ENCODE peak calls at places on chromosomes 6 and 20, in six cellular contexts. V is astrocyte of the cerebellum, F is psoas muscle, T is cardiac fibroblast, P is foreskin fibroblast, Z is cardiac muscle cell. H is an unnamed sample.

GRCh38 chr20:32623667-32624157 is 38.6 kb upstream of the NOL4L start:
- DNase-seq in P (no peak), F (no peak), V (no peak), Z (no peak), T (no peak), H (no peak)

GRCh38 chr20:41009960-41010359 is 18.7 kb upstream of the TOP1 start:
- DNase-seq in P (no peak), F (no peak), V (no peak), T (peak), Z (peak), H (no peak)

GRCh38 chr20:56551571-56551970 is 18.5 kb downstream of the FAM209B start:
- DNase-seq in P (no peak), T (no peak), Z (no peak), F (no peak), V (no peak), H (no peak)

GRCh38 chr6:35810831-35811698 is 5.9 kb downstream of the LHFPL5 start:
- DNase-seq in Z (peak), P (peak), V (no peak), F (no peak), T (peak), H (no peak)

GRCh38 chr6:3607599-3607998 is 143.9 kb downstream of the PXDC1 start:
- DNase-seq in Z (no peak), T (no peak), P (no peak), V (no peak), F (no peak), H (no peak)

GRCh38 chr6:104632565-104632964 is 227.2 kb downstream of the HACE1 start:
- DNase-seq in V (no peak), T (no peak), Z (no peak), F (no peak), P (no peak), H (no peak)

GRCh38 chr6:169035381-169036280 is 218.0 kb downstream of the THBS2 start:
- DNase-seq in V (peak), P (peak), Z (peak), F (no peak), T (peak), H (no peak)

GRCh38 chr6:131683479-131683878 is 17.7 kb downstream of the OR2A4 start:
- DNase-seq in F (no peak), V (no peak), T (no peak), Z (no peak), P (no peak), H (no peak)

GRCh38 chr6:116562614-116563013 is 8.7 kb upstream of the RWDD1 start:
- DNase-seq in F (no peak), Z (peak), P (no peak), T (peak), V (no peak), H (no peak)

GRCh38 chr6:112562348-112563220 is 215.5 kb downstream of the RFPL4B start:
- DNase-seq in V (no peak), P (no peak), T (peak), F (no peak), Z (peak), H (no peak)

GRCh38 chr6:146200136-146200708 is 171.4 kb downstream of the GRM1 start:
- DNase-seq in Z (peak), T (no peak), F (no peak), V (peak), P (no peak), H (no peak)

GRCh38 chr20:63236116-63236837 is 572 bp downstream of the BIRC7 start:
- DNase-seq in F (no peak), P (no peak), T (no peak), Z (no peak), V (no peak), H (no peak)

GRCh38 chr6:27250955-27251671 is 3.6 kb downstream of the PRSS16 start:
- DNase-seq in Z (peak), T (peak), F (no peak), V (no peak), P (no peak), H (peak)

GRCh38 chr6:32666420-32667300 is at the start of gene HLA-DQB1:
- DNase-seq in V (no peak), T (peak), F (no peak), P (no peak), Z (peak), H (peak)

GRCh38 chr6:141393405-141394124 is 739.2 kb upstream of the GJE1 start:
- DNase-seq in Z (no peak), F (no peak), V (no peak), P (no peak), T (no peak), H (no peak)

GRCh38 chr6:149881066-149881766 is 16.7 kb downstream of the RAET1E start:
- DNase-seq in T (no peak), F (no peak), V (no peak), Z (no peak), P (no peak), H (no peak)

GRCh38 chr6:20866940-20867630 is 332.8 kb downstream of the CDKAL1 start:
- DNase-seq in V (no peak), T (no peak), Z (no peak), P (no peak), F (no peak), H (no peak)

GRCh38 chr6:118660218-118660569 is 8.8 kb upstream of the CEP85L start:
- DNase-seq in T (peak), Z (peak), F (no peak), V (no peak), P (no peak), H (no peak)

DNA sequence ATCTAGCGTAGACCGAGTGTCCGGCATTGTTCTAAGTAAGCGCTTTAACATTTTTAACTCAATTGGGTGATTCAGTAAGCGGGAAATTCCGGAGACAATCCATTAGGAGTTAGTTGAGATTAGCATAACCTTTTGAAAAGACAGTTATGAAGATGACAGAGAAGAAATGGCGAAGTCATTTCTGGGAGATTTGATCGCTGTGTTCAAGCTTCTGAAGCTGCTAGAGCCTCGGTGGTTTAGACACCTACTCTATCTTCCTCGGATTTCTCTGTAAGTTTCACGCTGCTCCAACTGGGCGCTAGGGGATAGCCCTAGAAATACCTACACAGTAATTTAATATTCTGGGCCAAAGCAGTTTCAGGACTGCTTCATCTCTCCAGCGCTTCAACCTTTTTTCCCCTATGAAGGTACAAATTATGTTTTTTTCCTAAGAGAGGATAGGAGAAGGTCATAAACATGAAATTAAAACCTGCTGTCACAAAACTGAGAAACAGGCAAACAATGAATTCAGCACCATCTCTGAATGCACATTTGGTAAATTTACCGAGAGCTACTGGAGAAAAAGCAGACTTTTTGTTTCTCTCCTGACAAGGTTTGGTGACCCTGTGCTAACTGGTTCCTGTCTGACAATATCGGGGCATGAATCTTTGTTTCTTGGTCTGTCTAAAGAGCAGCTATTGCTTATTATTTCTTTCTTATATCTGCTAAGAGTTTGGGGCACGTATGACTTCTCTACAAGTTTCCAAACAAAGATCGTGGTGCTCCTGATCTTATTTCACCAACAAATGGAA is 22.4 kb downstream of the ZNF311 start:
- DNase-seq in P (peak), Z (peak), F (no peak), V (peak), T (peak), H (no peak)
- TF ChIP-seq CTCF in P (no peak), Z (peak), F (no peak), V (peak), T (peak), H (no peak)

DNA sequence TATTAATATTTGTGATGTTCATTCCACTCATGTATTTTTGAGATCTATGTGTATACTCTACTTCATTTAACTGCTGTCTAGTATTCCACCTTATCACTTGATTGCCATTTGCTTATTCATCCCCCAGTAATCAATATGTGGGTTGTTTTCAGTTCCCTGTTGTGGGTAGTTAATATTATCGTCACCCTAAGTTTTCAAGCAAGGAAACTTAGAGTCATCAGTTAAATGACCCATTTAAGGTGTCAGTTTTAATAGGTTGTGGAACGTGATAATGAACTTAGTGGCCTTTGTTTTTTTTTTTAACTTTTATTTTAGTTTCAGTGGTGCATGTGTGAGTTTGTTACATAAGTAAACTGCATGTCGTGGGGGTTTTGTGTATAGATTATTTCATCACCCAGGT is 90.3 kb downstream of the SLC24A3 start:
- DNase-seq in F (no peak), T (no peak), V (no peak), Z (no peak), P (no peak), H (no peak)
- TF ChIP-seq CTCF in F (no peak), T (no peak), V (no peak), Z (no peak), P (no peak), H (no peak)

GRCh38 chr20:25340380-25340779 is 50.3 kb downstream of the ABHD12 start:
- DNase-seq in F (no peak), P (no peak), V (no peak), T (no peak), Z (no peak), H (peak)

GRCh38 chr20:25336561-25337422 is 53.8 kb downstream of the ABHD12 start:
- DNase-seq in V (peak), P (peak), Z (peak), F (no peak), T (peak), H (peak)

GRCh38 chr20:25341716-25342680 is 48.6 kb downstream of the ABHD12 start:
- DNase-seq in Z (no peak), F (no peak), P (no peak), V (no peak), T (no peak), H (no peak)

GRCh38 chr20:25339608-25340007 is 51.0 kb downstream of the ABHD12 start:
- DNase-seq in F (peak), V (no peak), Z (no peak), T (no peak), P (no peak), H (peak)

GRCh38 chr20:25338112-25339023 is 52.3 kb downstream of the ABHD12 start:
- DNase-seq in V (no peak), F (no peak), P (no peak), Z (no peak), T (no peak), H (peak)
- TF ChIP-seq CTCF in V (no peak), F (no peak), P (no peak), Z (no peak), T (no peak), H (no peak)

GRCh38 chr20:46022411-46023147 is 6.4 kb upstream of the SLC12A5 start:
- DNase-seq in P (no peak), V (no peak), F (peak), Z (peak), T (peak), H (peak)

GRCh38 chr20:46025376-46025783 is 3.6 kb upstream of the SLC12A5 start:
- DNase-seq in P (no peak), Z (no peak), F (no peak), T (no peak), V (no peak), H (no peak)

GRCh38 chr20:46023999-46024398 is 5.0 kb upstream of the SLC12A5 start:
- DNase-seq in T (no peak), P (no peak), Z (no peak), F (no peak), V (no peak), H (no peak)

GRCh38 chr20:46021361-46022359 is 7.4 kb upstream of the SLC12A5 start:
- DNase-seq in V (no peak), Z (peak), F (peak), P (no peak), T (no peak), H (peak)

DNA sequence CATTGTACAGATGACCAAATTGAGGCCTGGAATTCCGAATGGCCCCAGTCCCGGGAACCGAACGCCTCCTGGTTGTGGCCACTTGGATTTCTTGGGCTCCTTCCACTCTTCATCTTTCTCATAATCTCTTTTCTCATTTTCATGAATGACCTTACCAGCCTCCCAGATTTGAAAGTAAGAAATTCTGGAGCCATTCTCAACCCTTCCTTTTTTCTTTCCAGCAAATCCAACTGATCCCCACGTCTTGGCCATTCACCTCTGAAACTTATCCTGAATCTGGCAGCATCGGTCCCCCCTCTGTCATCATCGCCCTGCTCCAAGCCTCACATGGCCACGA is 5.9 kb upstream of the SLC12A5 start:
- DNase-seq in P (no peak), Z (no peak), T (no peak), F (no peak), V (no peak), H (no peak)
- TF ChIP-seq CTCF in P (no peak), Z (no peak), T (no peak), F (no peak), V (no peak), H (no peak)

GRCh38 chr6:165988757-165989456 is 178.7 kb downstream of the TBXT start:
- DNase-seq in T (no peak), P (no peak), F (no peak), V (no peak), Z (peak), H (no peak)
- TF ChIP-seq CTCF in T (no peak), P (no peak), F (no peak), V (no peak), Z (no peak), H (no peak)

GRCh38 chr6:50180646-50181045 is 130.9 kb upstream of the DEFB112 start:
- DNase-seq in T (no peak), P (no peak), V (no peak), Z (no peak), F (no peak), H (no peak)

GRCh38 chr6:50187212-50188055 is 137.7 kb upstream of the DEFB112 start:
- DNase-seq in T (no peak), P (no peak), F (no peak), V (no peak), Z (no peak), H (no peak)

GRCh38 chr6:50185006-50185405 is 135.3 kb upstream of the DEFB112 start:
- DNase-seq in P (no peak), T (no peak), F (no peak), V (no peak), Z (no peak), H (no peak)
- TF ChIP-seq CTCF in P (no peak), T (no peak), F (peak), V (no peak), Z (no peak), H (peak)

H was measured in GM13976.